ENCODE peak calls at places on chromosomes 12 and 14, in five cellular contexts. C is GM23338, K is A549, I is uterus, S is esophagus squamous epithelium. N is an unnamed sample.

GRCh38 chr12:106634206-106634605 is 51.4 kb downstream of the RFX4 start:
- DNase-seq in C (no peak), K (no peak), I (no peak), S (no peak), N (no peak)

GRCh38 chr12:113788020-113788856 is 177.9 kb downstream of the RBM19 start:
- DNase-seq in C (no peak), K (no peak), I (no peak), S (no peak), N (peak; percentile 49)

GRCh38 chr14:60094306-60094897 is 2.7 kb downstream of the PCNX4 start:
- DNase-seq in C (peak; percentile 72), K (peak; percentile 16), I (no peak), S (no peak), N (no peak)

GRCh38 chr12:128365831-128366231 is 98.9 kb downstream of the TMEM132C start:
- DNase-seq in C (no peak), K (no peak), I (peak; percentile 22), S (no peak), N (no peak)

GRCh38 chr14:94132285-94132887 is 3.0 kb upstream of the IFI27L2 start:
- DNase-seq in C (peak; percentile 86), K (peak; percentile 69), I (peak; percentile 62), S (no peak), N (peak; percentile 78)

GRCh38 chr12:55935742-55936151 is 4.8 kb downstream of the DGKA start:
- DNase-seq in C (peak; percentile 54), K (no peak), I (no peak), S (no peak), N (no peak)

GRCh38 chr12:120039711-120040110 is 50.7 kb downstream of the BICDL1 start:
- DNase-seq in C (peak; percentile 69), K (no peak), I (no peak), S (no peak), N (peak; percentile 33)

GRCh38 chr14:100612879-100613455 is 25.8 kb upstream of the BEGAIN start:
- DNase-seq in C (no peak), K (no peak), I (no peak), S (no peak), N (no peak)

GRCh38 chr12:91219511-91219910 is 36.9 kb upstream of the DCN start:
- DNase-seq in C (no peak), K (no peak), I (no peak), S (no peak), N (no peak)

GRCh38 chr12:11553871-11554533 is 95.5 kb upstream of the ETV6 start:
- DNase-seq in C (peak; percentile 88), K (peak; percentile 70), I (peak; percentile 37), S (no peak), N (peak; percentile 79)

GRCh38 chr14:62253931-62254330 is 491.7 kb downstream of the SNAPC1 start:
- DNase-seq in C (no peak), K (no peak), I (no peak), S (no peak), N (no peak)

GRCh38 chr12:53172352-53172751 is 8.2 kb upstream of the ZNF740 start:
- DNase-seq in C (no peak), K (no peak), I (peak; percentile 63), S (no peak), N (no peak)

GRCh38 chr12:102891756-102892155 is 25.3 kb downstream of the PAH start:
- DNase-seq in C (peak; percentile 14), K (no peak), I (no peak), S (no peak), N (no peak)

GRCh38 chr12:42588308-42588836 is 1.2 kb downstream of the PRICKLE1 start:
- DNase-seq in C (no peak), K (no peak), I (peak; percentile 15), S (no peak), N (no peak)

GRCh38 chr12:26037615-26038180 is 79.2 kb downstream of the RASSF8 start:
- DNase-seq in C (no peak), K (no peak), I (no peak), S (no peak), N (no peak)

GRCh38 chr12:12181516-12181915 is 85.3 kb downstream of the LRP6 start:
- DNase-seq in C (no peak), K (no peak), I (no peak), S (no peak), N (peak; percentile 36)

GRCh38 chr14:90675399-90675798 is 140.8 kb downstream of the TTC7B start:
- DNase-seq in C (no peak), K (no peak), I (no peak), S (no peak), N (no peak)

GRCh38 chr12:67161322-67161918 is 107.7 kb upstream of the CAND1 start:
- DNase-seq in C (peak; percentile 76), K (peak; percentile 51), I (no peak), S (no peak), N (peak; percentile 62)

GRCh38 chr14:75222208-75222701 is 45.8 kb upstream of the TMED10 start:
- DNase-seq in C (peak; percentile 38), K (no peak), I (no peak), S (no peak), N (no peak)

GRCh38 chr14:33918256-33918655 is 32.6 kb downstream of the EGLN3 start:
- DNase-seq in C (no peak), K (no peak), I (no peak), S (no peak), N (no peak)

GRCh38 chr12:14903386-14904098 is 17.9 kb upstream of the MGP start:
- DNase-seq in C (no peak), K (no peak), I (no peak), S (no peak), N (no peak)

GRCh38 chr14:92470215-92470614 is 43.4 kb upstream of the RIN3 start:
- DNase-seq in C (peak; percentile 11), K (peak; percentile 50), I (no peak), S (no peak), N (no peak)

DNA sequence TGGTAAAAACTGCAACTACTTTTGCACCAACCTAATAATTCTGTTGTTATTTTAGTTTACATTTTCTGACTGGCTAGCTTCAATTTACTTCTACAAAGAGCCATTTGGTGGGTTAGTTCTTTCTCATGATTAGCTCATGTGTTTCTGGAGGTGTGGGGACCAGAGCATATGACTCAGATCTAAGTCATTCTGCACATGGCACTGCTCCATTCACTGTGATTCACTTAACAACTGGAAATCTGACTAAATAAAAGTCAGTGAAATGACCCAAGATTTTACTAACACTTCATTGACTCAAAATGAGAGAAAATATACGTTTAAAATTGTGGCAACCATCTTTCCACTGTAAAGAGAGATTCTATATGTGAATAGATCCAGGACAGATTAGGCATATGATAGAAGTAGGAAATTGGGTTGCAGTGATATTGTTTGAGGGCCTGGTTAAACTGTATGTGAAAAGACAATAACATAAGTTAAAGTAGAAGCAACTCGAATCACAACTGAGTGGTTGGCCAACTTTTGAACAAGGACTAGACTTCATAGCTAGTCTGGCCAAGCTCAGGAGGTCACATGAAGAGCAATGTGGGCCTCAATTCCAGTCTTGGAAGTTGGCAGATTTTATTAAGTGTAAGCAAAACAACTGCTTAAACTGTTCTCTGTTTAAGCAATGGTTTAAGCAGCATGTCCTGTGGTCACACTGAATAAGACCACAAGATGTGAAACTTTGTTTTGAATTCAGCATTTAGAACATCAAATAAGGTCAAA is 100.2 kb downstream of the TMTC3 start:
- DNase-seq in C (no peak), K (peak; percentile 78), I (peak; percentile 40), S (no peak), N (peak; percentile 37)
- H3K27ac ChIP-seq in C (no peak overlapping the region), K (peak overlapping the region; percentile 73), I (no peak overlapping the region), S (no peak overlapping the region), N (no peak overlapping the region)

DNA sequence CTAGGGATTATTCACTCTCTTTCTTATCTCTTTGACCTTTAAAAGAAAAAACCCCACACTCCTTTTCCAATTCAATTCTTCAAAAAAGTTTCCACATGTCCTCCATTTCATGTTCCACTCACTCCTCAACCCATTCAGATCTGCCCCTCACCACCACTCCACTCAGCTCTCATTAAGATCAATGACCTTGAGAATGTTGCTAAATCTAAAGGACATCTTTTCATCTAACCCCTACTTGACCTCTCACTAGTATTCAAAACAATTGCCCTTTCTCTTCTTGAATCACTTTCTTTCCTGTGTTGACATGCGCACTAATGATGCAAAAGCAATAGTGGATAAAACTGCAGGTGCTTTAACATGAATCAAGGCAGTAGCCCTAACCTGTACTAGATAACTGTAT is 9.9 kb downstream of the HECTD1 start:
- DNase-seq in C (no peak), K (no peak), I (no peak), S (no peak), N (no peak)
- TF ChIP-seq CTCF in C (no peak), K (no peak), I (no peak), S (no peak), N (no peak)

GRCh38 chr12:51906452-51907082 is 737 bp upstream of the ACVRL1 start:
- DNase-seq in C (peak; percentile 43), K (no peak), I (no peak), S (no peak), N (no peak)

GRCh38 chr12:51905507-51906438 is 1.5 kb upstream of the ACVRL1 start:
- DNase-seq in C (no peak), K (no peak), I (peak; percentile 91), S (no peak), N (peak; percentile 50)

GRCh38 chr12:51908876-51909592 is 1.7 kb downstream of the ACVRL1 start:
- DNase-seq in C (no peak), K (no peak), I (no peak), S (no peak), N (no peak)

GRCh38 chr12:51907864-51908425 is 641 bp downstream of the ACVRL1 start:
- DNase-seq in C (no peak), K (no peak), I (no peak), S (no peak), N (no peak)

GRCh38 chr12:51907083-51907863 is at the start of gene ACVRL1:
- DNase-seq in C (peak; percentile 44), K (no peak), I (no peak), S (no peak), N (no peak)
- H3K27ac ChIP-seq in C (no peak within 1 kb of the TSS), K (no peak within 1 kb of the TSS), I (peak within 1 kb of the TSS; percentile 96), S (peak within 1 kb of the TSS; percentile 80), N (no peak within 1 kb of the TSS)

GRCh38 chr12:49909826-49910225 is 6.1 kb upstream of the FAIM2 start:
- DNase-seq in C (peak; percentile 53), K (no peak), I (no peak), S (no peak), N (no peak)

GRCh38 chr12:49912846-49913245 is 9.1 kb upstream of the FAIM2 start:
- DNase-seq in C (no peak), K (no peak), I (no peak), S (no peak), N (no peak)

GRCh38 chr12:49910331-49911212 is 6.9 kb upstream of the FAIM2 start:
- DNase-seq in C (no peak), K (no peak), I (no peak), S (no peak), N (no peak)

GRCh38 chr12:49912345-49912744 is 8.6 kb upstream of the FAIM2 start:
- DNase-seq in C (no peak), K (no peak), I (peak; percentile 6), S (no peak), N (no peak)

DNA sequence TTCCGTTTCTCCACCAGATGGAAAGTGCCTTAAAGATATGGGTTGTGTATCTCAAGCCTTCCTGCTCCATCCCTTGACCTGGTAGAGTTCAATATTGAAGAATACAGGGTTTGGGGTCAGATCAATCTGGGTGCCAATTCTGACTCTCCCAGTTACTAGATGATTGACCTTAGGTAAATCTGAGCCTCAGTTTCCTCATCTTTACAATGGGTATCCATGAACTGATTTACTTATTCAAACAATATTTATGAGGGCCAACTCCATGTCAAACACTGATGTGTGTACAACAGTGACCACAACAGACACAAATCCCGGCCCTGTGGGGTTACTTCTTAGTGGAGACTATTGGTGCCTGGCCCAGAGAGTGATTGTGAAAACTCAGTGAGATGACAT is 7.5 kb upstream of the FAIM2 start:
- DNase-seq in C (no peak), K (no peak), I (no peak), S (no peak), N (no peak)
- TF ChIP-seq CTCF in C (no peak), K (no peak), I (no peak), S (no peak), N (no peak)

N was measured in A673.